ENCODE peak calls at places on chromosomes 6 and 20, in five cellular contexts. T is HT1080, E is endothelial cell, Y is SW480, P is GM19239. J is an unnamed sample.

GRCh38 chr6:145214570-145214969 is 520.8 kb downstream of the EPM2A start:
- DNase-seq in E (peak), T (peak), P (no peak), Y (peak), J (no peak)

GRCh38 chr20:53579266-53579580 is 14.4 kb downstream of the ZNF217 start:
- DNase-seq in E (no peak), P (no peak), Y (no peak), T (no peak), J (no peak)

GRCh38 chr20:23047001-23047737 is 2.3 kb downstream of the THBD start:
- DNase-seq in T (no peak), E (no peak), P (no peak), Y (no peak), J (no peak)

GRCh38 chr20:62472020-62472342 is 3.8 kb downstream of the GATA5 start:
- DNase-seq in E (no peak), T (no peak), Y (no peak), P (no peak), J (no peak)

GRCh38 chr6:157966990-157967389 is 14.7 kb upstream of the SYNJ2 start:
- DNase-seq in Y (no peak), T (no peak), E (no peak), P (no peak), J (no peak)

GRCh38 chr6:67252663-67253062 is 1382.4 kb upstream of the ADGRB3 start:
- DNase-seq in Y (no peak), T (no peak), P (no peak), E (no peak), J (no peak)

GRCh38 chr20:34061695-34062094 is 50.3 kb downstream of the EIF2S2 start:
- DNase-seq in P (no peak), T (no peak), Y (no peak), E (no peak), J (no peak)

GRCh38 chr6:167350731-167351655 is 26.1 kb downstream of the TTLL2 start:
- DNase-seq in Y (peak), P (peak), T (peak), E (peak), J (peak)

GRCh38 chr20:8079976-8080375 is 52.1 kb upstream of the PLCB1 start:
- DNase-seq in T (no peak), Y (no peak), E (no peak), P (no peak), J (no peak)

GRCh38 chr6:70310063-70310694 is 7.3 kb upstream of the COL9A1 start:
- DNase-seq in E (peak), T (peak), P (no peak), Y (peak), J (no peak)

GRCh38 chr6:105442369-105442768 is 39.5 kb upstream of the PREP start:
- DNase-seq in P (no peak), T (no peak), Y (no peak), E (no peak), J (no peak)

GRCh38 chr6:134119481-134119880 is 67.1 kb upstream of the SLC2A12 start:
- DNase-seq in P (no peak), T (no peak), E (no peak), Y (no peak), J (no peak)

GRCh38 chr6:89834884-89835792 is 5.5 kb downstream of the CASP8AP2 start:
- DNase-seq in E (no peak), T (no peak), Y (no peak), P (peak), J (no peak)

GRCh38 chr6:41602864-41603608 is 35.2 kb upstream of the MDFI start:
- DNase-seq in Y (peak), T (peak), E (peak), P (peak), J (peak)

GRCh38 chr6:82123632-82124031 is 123.9 kb downstream of the IBTK start:
- DNase-seq in T (no peak), P (no peak), Y (no peak), E (no peak), J (no peak)

GRCh38 chr6:31711233-31711632 is 3.9 kb upstream of the LY6G6D start:
- DNase-seq in Y (no peak), P (no peak), T (no peak), E (no peak), J (no peak)

GRCh38 chr6:8736046-8736877 is 300.9 kb upstream of the SLC35B3 start:
- DNase-seq in E (no peak), T (peak), P (no peak), Y (no peak), J (no peak)

GRCh38 chr20:3046677-3047462 is 1.0 kb downstream of the MRPS26 start:
- DNase-seq in T (no peak), E (no peak), Y (peak), P (no peak), J (peak)

GRCh38 chr20:59525500-59526241 is 78.7 kb upstream of the PHACTR3 start:
- DNase-seq in E (peak), Y (peak), P (peak), T (peak), J (peak)

GRCh38 chr6:77019081-77019480 is 444.2 kb downstream of the HTR1B start:
- DNase-seq in E (no peak), T (no peak), Y (no peak), P (no peak), J (no peak)

GRCh38 chr6:169145991-169146501 is 107.6 kb downstream of the THBS2 start:
- DNase-seq in E (no peak), Y (peak), T (peak), P (no peak), J (no peak)

GRCh38 chr6:125952764-125953501 is 3.6 kb upstream of the HINT3 start:
- DNase-seq in E (no peak), Y (no peak), P (no peak), T (peak), J (peak)

GRCh38 chr6:42017021-42017643 is 33.2 kb upstream of the TAF8 start:
- DNase-seq in T (peak), P (no peak), E (no peak), Y (no peak), J (no peak)

GRCh38 chr20:21352703-21353102 is 44.6 kb downstream of the NKX2-4 start:
- DNase-seq in E (no peak), P (no peak), Y (no peak), T (peak), J (no peak)

GRCh38 chr6:156021746-156022396 is 566.2 kb upstream of the NOX3 start:
- DNase-seq in T (peak), E (no peak), P (no peak), Y (no peak), J (no peak)

GRCh38 chr6:108782231-108783041 is 65.8 kb upstream of the ARMC2 start:
- DNase-seq in T (peak), E (peak), P (peak), Y (peak), J (peak)

GRCh38 chr6:151747890-151748289 is 59.6 kb upstream of the ESR1 start:
- DNase-seq in E (no peak), Y (no peak), T (no peak), P (no peak), J (no peak)

GRCh38 chr6:30238178-30238795 is 25.1 kb upstream of the TRIM26 start:
- DNase-seq in Y (peak), E (no peak), P (no peak), T (no peak), J (peak)

GRCh38 chr6:44452725-44453124 is 65.2 kb downstream of the CDC5L start:
- DNase-seq in E (no peak), T (peak), Y (no peak), P (no peak), J (no peak)

GRCh38 chr20:9617940-9618339 is 103.5 kb downstream of the LAMP5 start:
- DNase-seq in E (peak), P (no peak), Y (peak), T (peak), J (peak)

J was measured in D341Med.